ENCODE peak calls at places on chromosomes 1 and 21, in eight cellular contexts. T, C, L, P, W, H, V and E are unnamed samples.

GRCh38 chr21:25298512-25299491 is 308.5 kb downstream of the MRPL39 start:
- DNase-seq in C (no peak), T (no peak), H (no peak), W (no peak), L (no peak), V (no peak), P (no peak), E (no peak)

GRCh38 chr21:45929477-45929876 is 52.1 kb upstream of the COL6A1 start:
- DNase-seq in T (no peak), W (no peak), C (no peak), H (no peak), V (no peak), L (no peak), P (no peak), E (no peak)

GRCh38 chr21:37574751-37575150 is 208.2 kb downstream of the DYRK1A start:
- DNase-seq in T (no peak), V (no peak), L (no peak), H (no peak), W (no peak), C (no peak), P (no peak), E (no peak)

GRCh38 chr1:174414205-174414604 is 33.6 kb upstream of the GPR52 start:
- DNase-seq in L (no peak), P (no peak), C (no peak), H (no peak), V (no peak), T (no peak), W (no peak), E (no peak)

GRCh38 chr1:229234870-229235472 is 35.9 kb upstream of the RAB4A start:
- DNase-seq in W (no peak), C (no peak), V (no peak), P (no peak), L (no peak), H (no peak), T (no peak), E (no peak)

GRCh38 chr1:21537932-21538630 is 28.9 kb downstream of the ALPL start:
- DNase-seq in C (no peak), T (no peak), L (no peak), V (no peak), W (no peak), P (no peak), H (no peak), E (no peak)

GRCh38 chr1:228272831-228273571 is 65.2 kb downstream of the OBSCN start:
- DNase-seq in W (no peak), T (no peak), H (no peak), V (no peak), L (no peak), P (no peak), C (no peak), E (no peak)

GRCh38 chr1:12604114-12604874 is 13.7 kb downstream of the DHRS3 start:
- DNase-seq in P (no peak), V (peak), H (no peak), T (peak), C (no peak), L (peak), W (peak), E (no peak)

GRCh38 chr1:23548704-23549143 is 10.6 kb downstream of the ID3 start:
- DNase-seq in V (no peak), T (no peak), H (no peak), P (no peak), L (no peak), C (no peak), W (no peak), E (no peak)